ENCODE peak calls at places on chromosomes 13 and 19, in four cellular contexts. V, R, G and S are unnamed samples.

GRCh38 chr19:1133471-1133929 is 29.7 kb downstream of the GPX4 start:
- DNase-seq in V (peak), R (no peak), G (peak), S (peak)

GRCh38 chr19:13022111-13022858 is 27.0 kb downstream of the NFIX start:
- DNase-seq in V (no peak), R (no peak), G (no peak), S (no peak)

GRCh38 chr13:112457485-112457884 is 81.3 kb downstream of the SPACA7 start:
- DNase-seq in V (no peak), R (no peak), G (peak), S (no peak)

GRCh38 chr19:58037927-58038687 is 4.3 kb downstream of the ZSCAN1 start:
- DNase-seq in V (no peak), R (no peak), G (no peak), S (peak)

GRCh38 chr13:94708971-94709614 is 3.3 kb downstream of the SOX21 start:
- DNase-seq in V (no peak), R (no peak), G (no peak), S (no peak)

GRCh38 chr19:3335431-3336350 is 30.7 kb upstream of the NFIC start:
- DNase-seq in V (no peak), R (peak), G (peak), S (no peak)

GRCh38 chr13:110258876-110259631 is 47.9 kb downstream of the COL4A1 start:
- DNase-seq in V (no peak), R (no peak), G (no peak), S (peak)

GRCh38 chr13:76884167-76884566 is 2.0 kb downstream of the KCTD12 start:
- DNase-seq in V (peak), R (peak), G (peak), S (peak)

GRCh38 chr13:53137777-53138176 is 109.2 kb downstream of the OLFM4 start:
- DNase-seq in V (no peak), R (peak), G (peak), S (no peak)

GRCh38 chr19:57389194-57389729 is 392 bp upstream of the ZNF548 start:
- DNase-seq in V (no peak), R (no peak), G (no peak), S (no peak)

GRCh38 chr13:49669735-49670309 is 21.5 kb downstream of the EBPL start:
- DNase-seq in V (peak), R (peak), G (peak), S (peak)
- TF ChIP-seq CTCF in V (peak), R (peak), G (peak), S (peak)

DNA sequence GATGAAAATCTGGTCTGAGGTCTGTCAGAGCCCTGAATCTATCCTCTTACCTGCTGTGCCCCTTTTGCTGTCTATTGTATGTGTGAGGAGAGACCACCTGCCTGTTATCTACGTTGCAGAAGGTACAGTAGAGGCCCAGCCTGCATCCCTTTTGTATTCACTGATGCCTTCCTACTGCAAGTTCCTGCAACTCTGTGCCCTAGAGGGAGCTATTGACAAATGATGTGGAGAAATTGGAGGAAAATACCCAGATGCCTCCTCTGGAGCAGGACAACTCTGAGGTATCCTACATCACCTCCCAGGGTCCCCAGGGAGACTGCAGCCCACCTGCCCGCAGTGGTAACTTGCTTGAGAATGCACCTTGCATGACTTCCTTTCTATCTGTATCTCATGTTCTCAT is 33.7 kb downstream of the SIAH3 start:
- DNase-seq in V (no peak), R (no peak), G (no peak), S (no peak)
- TF ChIP-seq CTCF in V (peak), R (no peak), G (no peak), S (peak)

GRCh38 chr19:41883821-41884733 is 1.1 kb downstream of the ARHGEF1 start:
- DNase-seq in V (peak), R (peak), G (peak), S (peak)
- TF ChIP-seq CTCF in V (no peak), R (no peak), G (no peak), S (no peak)

GRCh38 chr19:50465986-50466771 is 10.1 kb upstream of the EMC10 start:
- DNase-seq in V (peak), R (peak), G (peak), S (peak)
- TF ChIP-seq CTCF in V (peak), R (no peak), G (no peak), S (peak)

GRCh38 chr13:68234278-68234677 is 1004.1 kb upstream of the PCDH9 start:
- DNase-seq in V (no peak), R (peak), G (no peak), S (no peak)
- TF ChIP-seq CTCF in V (no peak), R (peak), G (no peak), S (peak)